ENCODE peak calls at places on chromosomes 16 and 17, in ten cellular contexts. W is GM23248, F is GM03348, G is ACHN, Z is tibial artery, E is HTR-8/SVneo, H is lower leg skin, M is iPS-NIHi11, B is PC-9, L is progenitor cell of endocrine pancreas. C is an unnamed sample.

GRCh38 chr17:45940293-45940692 is 45.9 kb downstream of the MAPT start:
- DNase-seq in F (no peak), G (no peak), E (no peak), B (no peak), H (no peak), W (no peak), M (no peak), Z (no peak), L (no peak), C (no peak)

GRCh38 chr17:28717578-28718316 is at the start of gene RAB34:
- DNase-seq in E (peak; percentile 84), G (peak; percentile 92), M (peak; percentile 78), L (peak; percentile 87), F (peak; percentile 88), B (peak; percentile 93), W (peak; percentile 89), Z (peak; percentile 70), H (peak; percentile 69), C (peak; percentile 47)

GRCh38 chr16:68658258-68658973 is 13.3 kb downstream of the CDH3 start:
- DNase-seq in Z (no peak), H (peak; percentile 39), B (peak; percentile 78), G (peak; percentile 64), F (peak; percentile 80), E (peak; percentile 91), W (peak; percentile 90), M (peak; percentile 29), L (no peak), C (no peak)

GRCh38 chr16:86229866-86230656 is 280.3 kb upstream of the FOXF1 start:
- DNase-seq in G (no peak), L (no peak), F (no peak), W (no peak), H (no peak), E (no peak), M (no peak), Z (no peak), B (no peak), C (no peak)

GRCh38 chr17:19003966-19004600 is 481 bp downstream of the FAM83G start:
- DNase-seq in F (peak; percentile 86), G (peak; percentile 53), W (peak; percentile 82), M (peak; percentile 84), L (peak; percentile 46), H (no peak), B (peak; percentile 69), E (peak; percentile 78), Z (no peak), C (peak; percentile 59)

GRCh38 chr17:7903154-7904103 is 12.7 kb downstream of the RNF227 start:
- DNase-seq in E (no peak), L (no peak), Z (no peak), G (no peak), H (no peak), M (no peak), W (no peak), B (peak; percentile 14), F (no peak), C (no peak)

GRCh38 chr17:57407287-57408063 is 151.2 kb downstream of the MSI2 start:
- DNase-seq in G (no peak), B (peak; percentile 37), W (no peak), M (peak; percentile 36), F (no peak), L (no peak), Z (no peak), E (no peak), H (no peak), C (peak; percentile 29)

GRCh38 chr17:16922386-16923096 is 49.4 kb downstream of the TNFRSF13B start:
- DNase-seq in F (no peak), E (no peak), Z (peak; percentile 15), M (peak; percentile 5), H (no peak), W (peak; percentile 20), B (no peak), L (no peak), G (peak; percentile 23), C (no peak)

GRCh38 chr17:76075364-76076099 is 951 bp downstream of the GALR2 start:
- DNase-seq in G (peak; percentile 35), B (no peak), E (no peak), L (no peak), Z (no peak), F (no peak), H (no peak), W (peak; percentile 42), M (peak; percentile 60), C (no peak)

GRCh38 chr16:82756283-82756599 is 129.5 kb downstream of the CDH13 start:
- DNase-seq in H (no peak), M (no peak), L (no peak), G (no peak), B (no peak), F (peak; percentile 21), E (no peak), Z (no peak), W (no peak), C (no peak)

GRCh38 chr16:89161763-89162162 is 9.8 kb upstream of the CDH15 start:
- DNase-seq in L (no peak), H (no peak), E (no peak), B (no peak), F (no peak), M (no peak), G (no peak), Z (no peak), W (no peak), C (no peak)

GRCh38 chr17:3026856-3027751 is 36.3 kb downstream of the OR1D5 start:
- DNase-seq in E (no peak), L (no peak), G (no peak), F (no peak), M (peak; percentile 4), W (no peak), Z (peak; percentile 14), H (no peak), B (no peak), C (no peak)

GRCh38 chr17:58210922-58211321 is 8.1 kb downstream of the MKS1 start:
- DNase-seq in M (no peak), L (no peak), B (no peak), F (no peak), Z (no peak), G (no peak), E (no peak), W (no peak), H (no peak), C (no peak)

GRCh38 chr16:89562027-89562599 is 1.6 kb downstream of the RPL13 start:
- DNase-seq in L (no peak), B (peak; percentile 65), H (no peak), W (no peak), G (no peak), Z (no peak), F (no peak), M (no peak), E (no peak), C (peak; percentile 37)

GRCh38 chr17:38545531-38546225 is 60.1 kb downstream of the SRCIN1 start:
- DNase-seq in L (no peak), W (no peak), M (no peak), G (no peak), E (no peak), Z (no peak), B (no peak), F (no peak), H (no peak), C (no peak)

GRCh38 chr16:66335704-66336329 is 30.7 kb upstream of the CDH5 start:
- DNase-seq in H (no peak), W (no peak), M (no peak), L (no peak), B (no peak), E (peak; percentile 56), F (no peak), Z (no peak), G (no peak), C (no peak)

GRCh38 chr16:46573008-46573833 is 48.0 kb downstream of the SHCBP1 start:
- DNase-seq in B (peak; percentile 53), W (peak; percentile 59), G (peak; percentile 72), Z (no peak), M (peak; percentile 20), F (peak; percentile 41), L (no peak), H (no peak), E (peak; percentile 77), C (no peak)

GRCh38 chr17:31391496-31391949 is at the start of gene RAB11FIP4:
- DNase-seq in H (peak; percentile 5), M (peak; percentile 78), F (peak; percentile 48), L (no peak), Z (no peak), E (peak; percentile 57), G (peak; percentile 37), B (no peak), W (peak; percentile 34), C (peak; percentile 22)

GRCh38 chr17:28544402-28545140 is 7.9 kb downstream of the UNC119 start:
- DNase-seq in L (no peak), H (no peak), B (no peak), E (no peak), W (no peak), F (no peak), Z (no peak), M (no peak), G (no peak), C (no peak)

GRCh38 chr17:39920218-39921210 is 2.1 kb upstream of the GSDMB start:
- DNase-seq in Z (no peak), H (no peak), F (no peak), G (no peak), M (no peak), E (no peak), W (no peak), L (no peak), B (no peak), C (no peak)

GRCh38 chr16:12079411-12079965 is 103.0 kb downstream of the SNX29 start:
- DNase-seq in L (no peak), E (no peak), W (no peak), F (no peak), M (no peak), H (no peak), G (no peak), B (no peak), Z (no peak), C (no peak)

GRCh38 chr17:67759355-67760171 is 41.8 kb downstream of the NOL11 start:
- DNase-seq in Z (no peak), L (no peak), E (no peak), H (no peak), B (no peak), F (peak; percentile 29), W (peak; percentile 8), G (no peak), M (no peak), C (no peak)

GRCh38 chr17:75881678-75882454 is 3.5 kb upstream of the TRIM47 start:
- DNase-seq in G (no peak), Z (no peak), W (no peak), L (no peak), F (no peak), M (no peak), E (no peak), H (no peak), B (no peak), C (no peak)

GRCh38 chr17:79027274-79027924 is 3.4 kb downstream of the C1QTNF1 start:
- DNase-seq in Z (peak; percentile 21), W (peak; percentile 43), E (no peak), B (no peak), G (no peak), L (no peak), F (no peak), M (no peak), H (no peak), C (no peak)

GRCh38 chr16:8565498-8565897 is 24.8 kb downstream of the TMEM114 start:
- DNase-seq in M (peak; percentile 54), H (no peak), E (no peak), Z (no peak), F (no peak), W (no peak), B (no peak), L (no peak), G (no peak), C (no peak)

GRCh38 chr17:45367216-45367615 is 50.4 kb upstream of the MAP3K14 start:
- DNase-seq in F (no peak), B (no peak), G (no peak), Z (no peak), L (no peak), M (no peak), E (no peak), W (no peak), H (no peak), C (no peak)

GRCh38 chr17:47279062-47279801 is 25.6 kb downstream of the ITGB3 start:
- DNase-seq in E (peak; percentile 87), B (peak; percentile 75), F (peak; percentile 90), Z (peak; percentile 82), M (peak; percentile 51), L (no peak), W (peak; percentile 98), G (peak; percentile 100), H (peak; percentile 60), C (peak; percentile 36)

GRCh38 chr16:970379-970765 is 412 bp downstream of the LMF1 start:
- DNase-seq in H (no peak), F (no peak), L (no peak), Z (no peak), G (no peak), M (peak; percentile 78), B (no peak), E (peak; percentile 33), W (peak; percentile 47), C (no peak)

C was measured in stomach.